ENCODE peak calls at places on chromosome 22, in ten cellular contexts. T, V, G, I, X, Z, M, L, J and Q are unnamed samples.

GRCh38 chr22:41899110-41899509 is 15.8 kb downstream of the SHISA8 start:
- DNase-seq in T (no peak), V (no peak), G (no peak), I (no peak), X (no peak), Z (no peak), M (no peak), L (no peak), J (no peak), Q (no peak)

GRCh38 chr22:46537221-46537945 is at the start of gene CELSR1:
- DNase-seq in T (peak), V (no peak), G (no peak), I (no peak), X (no peak), Z (peak), M (no peak), L (no peak), J (peak), Q (peak)

GRCh38 chr22:37109242-37109917 is at the start of gene TMPRSS6:
- DNase-seq in T (no peak), V (no peak), G (no peak), I (no peak), X (no peak), Z (peak), M (no peak), L (no peak), J (no peak), Q (no peak)

GRCh38 chr22:46547883-46548244 is 10.4 kb upstream of the CELSR1 start:
- DNase-seq in T (no peak), V (no peak), G (peak), I (no peak), X (peak), Z (peak), M (peak), L (peak), J (no peak), Q (no peak)

GRCh38 chr22:20944042-20944441 is 23.0 kb upstream of the AIFM3 start:
- DNase-seq in T (no peak), V (no peak), G (no peak), I (no peak), X (no peak), Z (no peak), M (no peak), L (no peak), J (no peak), Q (no peak)

GRCh38 chr22:35540600-35541253 is at the start of gene RASD2:
- DNase-seq in T (no peak), V (no peak), G (peak), I (no peak), X (no peak), Z (peak), M (no peak), L (no peak), J (peak), Q (no peak)

GRCh38 chr22:37163618-37164534 is 14.2 kb upstream of the IL2RB start:
- DNase-seq in T (peak), V (no peak), G (no peak), I (no peak), X (no peak), Z (no peak), M (no peak), L (no peak), J (peak), Q (no peak)

GRCh38 chr22:27107824-27108223 is 450.4 kb downstream of the MIAT start:
- DNase-seq in T (no peak), V (no peak), G (peak), I (no peak), X (peak), Z (peak), M (peak), L (peak), J (no peak), Q (no peak)

GRCh38 chr22:28923826-28924732 is 40.7 kb downstream of the ZNRF3 start:
- DNase-seq in T (no peak), V (no peak), G (peak), I (no peak), X (no peak), Z (peak), M (no peak), L (no peak), J (no peak), Q (peak)

GRCh38 chr22:32466496-32466895 is 2.2 kb upstream of the BPIFC start:
- DNase-seq in T (no peak), V (no peak), G (no peak), I (no peak), X (no peak), Z (no peak), M (no peak), L (no peak), J (no peak), Q (no peak)

GRCh38 chr22:35896306-35896705 is 132.3 kb downstream of the RBFOX2 start:
- DNase-seq in T (no peak), V (no peak), G (no peak), I (no peak), X (no peak), Z (no peak), M (no peak), L (no peak), J (no peak), Q (no peak)

GRCh38 chr22:28791841-28792490 is 8.4 kb downstream of the XBP1 start:
- DNase-seq in T (peak), V (no peak), G (no peak), I (no peak), X (no peak), Z (no peak), M (no peak), L (no peak), J (peak), Q (no peak)

GRCh38 chr22:42700901-42701300 is 19.8 kb downstream of the A4GALT start:
- DNase-seq in T (peak), V (no peak), G (no peak), I (no peak), X (no peak), Z (no peak), M (no peak), L (no peak), J (no peak), Q (no peak)

GRCh38 chr22:48105254-48105653 is 1342.8 kb downstream of the TBC1D22A start:
- DNase-seq in T (no peak), V (no peak), G (no peak), I (no peak), X (no peak), Z (no peak), M (no peak), L (no peak), J (no peak), Q (peak)

GRCh38 chr22:36619797-36620390 is 83.7 kb downstream of the CACNG2 start:
- DNase-seq in T (no peak), V (no peak), G (no peak), I (no peak), X (no peak), Z (no peak), M (no peak), L (no peak), J (no peak), Q (no peak)

GRCh38 chr22:39638958-39639357 is 68.4 kb downstream of the CACNA1I start:
- DNase-seq in T (no peak), V (no peak), G (no peak), I (no peak), X (no peak), Z (no peak), M (no peak), L (peak), J (no peak), Q (no peak)

GRCh38 chr22:47296405-47297260 is 534.2 kb downstream of the TBC1D22A start:
- DNase-seq in T (no peak), V (no peak), G (no peak), I (no peak), X (no peak), Z (no peak), M (no peak), L (no peak), J (peak), Q (peak)

GRCh38 chr22:50641696-50642607 is 14.0 kb upstream of the ARSA start:
- DNase-seq in T (no peak), V (no peak), G (peak), I (peak), X (no peak), Z (peak), M (no peak), L (peak), J (no peak), Q (peak)

GRCh38 chr22:43341565-43341964 is 1.6 kb downstream of the SCUBE1 start:
- DNase-seq in T (no peak), V (no peak), G (no peak), I (no peak), X (no peak), Z (peak), M (no peak), L (no peak), J (no peak), Q (no peak)

GRCh38 chr22:33743756-33744155 is 176.5 kb downstream of the LARGE1 start:
- DNase-seq in T (no peak), V (no peak), G (no peak), I (no peak), X (no peak), Z (no peak), M (no peak), L (no peak), J (no peak), Q (no peak)

GRCh38 chr22:50729391-50730012 is 8.5 kb upstream of the ACR start:
- DNase-seq in T (no peak), V (no peak), G (no peak), I (no peak), X (no peak), Z (no peak), M (no peak), L (no peak), J (no peak), Q (no peak)

GRCh38 chr22:37020192-37020479 is 594 bp downstream of the MPST start:
- DNase-seq in T (no peak), V (no peak), G (no peak), I (no peak), X (no peak), Z (peak), M (no peak), L (peak), J (no peak), Q (no peak)

GRCh38 chr22:38843716-38844660 is at the start of gene NPTXR:
- DNase-seq in T (peak), V (no peak), G (peak), I (no peak), X (no peak), Z (peak), M (no peak), L (no peak), J (no peak), Q (no peak)

GRCh38 chr22:47205081-47205491 is 442.6 kb downstream of the TBC1D22A start:
- DNase-seq in T (no peak), V (no peak), G (no peak), I (no peak), X (no peak), Z (peak), M (no peak), L (no peak), J (no peak), Q (no peak)

GRCh38 chr22:43310311-43310710 is 32.9 kb downstream of the SCUBE1 start:
- DNase-seq in T (no peak), V (no peak), G (no peak), I (no peak), X (no peak), Z (peak), M (no peak), L (no peak), J (no peak), Q (no peak)

GRCh38 chr22:32836286-32836859 is 34.9 kb downstream of the TIMP3 start:
- DNase-seq in T (peak), V (no peak), G (no peak), I (no peak), X (no peak), Z (peak), M (no peak), L (peak), J (peak), Q (no peak)

GRCh38 chr22:28237092-28237491 is 318.0 kb upstream of the PITPNB start:
- DNase-seq in T (no peak), V (no peak), G (no peak), I (no peak), X (no peak), Z (no peak), M (no peak), L (peak), J (no peak), Q (no peak)

GRCh38 chr22:39543095-39543494 is 10.5 kb upstream of the RPS19BP1 start:
- DNase-seq in T (peak), V (no peak), G (no peak), I (no peak), X (no peak), Z (peak), M (no peak), L (peak), J (no peak), Q (no peak)

GRCh38 chr22:35656284-35656752 is 8.1 kb downstream of the APOL6 start:
- DNase-seq in T (no peak), V (no peak), G (no peak), I (no peak), X (no peak), Z (no peak), M (no peak), L (peak), J (no peak), Q (no peak)

DNA sequence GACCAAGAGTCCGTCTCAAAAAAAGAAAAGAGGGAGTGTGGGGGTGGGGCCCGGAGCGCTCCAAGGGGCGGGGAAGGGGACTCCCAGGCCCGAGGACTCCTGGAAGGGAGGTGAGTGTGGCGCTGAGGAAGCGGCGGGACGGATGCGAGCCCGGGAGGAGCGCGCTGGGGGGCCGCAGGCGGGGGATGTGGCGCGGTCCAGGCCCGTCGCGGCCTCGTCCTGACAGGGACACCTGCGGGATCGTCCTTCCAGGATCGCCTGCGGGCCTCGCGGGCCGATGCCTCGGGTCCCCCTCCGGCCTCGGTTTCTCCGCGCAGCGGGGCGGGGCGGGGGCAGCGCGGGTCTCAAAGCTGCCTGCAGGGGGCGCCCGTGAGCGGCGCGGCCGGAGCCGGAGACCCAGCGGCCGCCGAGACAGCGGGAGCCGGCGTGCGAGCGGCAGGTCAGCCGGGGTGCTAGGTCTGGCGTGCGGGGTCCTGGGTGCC is 3.8 kb upstream of the ADORA2A start:
- DNase-seq in T (peak), V (no peak), G (peak), I (no peak), X (no peak), Z (peak), M (no peak), L (peak), J (peak), Q (peak)
- TF ChIP-seq CTCF in T (peak), V (peak), G (peak), I (peak), X (peak), Z (peak), M (peak), L (peak), J (peak), Q (peak)

GRCh38 chr22:30490399-30490798 is 15.1 kb downstream of the SEC14L4 start:
- DNase-seq in T (no peak), V (no peak), G (no peak), I (no peak), X (no peak), Z (no peak), M (no peak), L (no peak), J (peak), Q (no peak)
- TF ChIP-seq CTCF in T (no peak), V (no peak), G (no peak), I (peak), X (no peak), Z (no peak), M (peak), L (peak), J (no peak), Q (peak)

GRCh38 chr22:23026777-23027176 is 43.5 kb upstream of the GNAZ start:
- DNase-seq in T (no peak), V (no peak), G (no peak), I (no peak), X (no peak), Z (no peak), M (no peak), L (no peak), J (no peak), Q (no peak)

GRCh38 chr22:23020659-23021293 is 49.5 kb upstream of the GNAZ start:
- DNase-seq in T (no peak), V (no peak), G (no peak), I (no peak), X (no peak), Z (no peak), M (no peak), L (no peak), J (no peak), Q (no peak)

DNA sequence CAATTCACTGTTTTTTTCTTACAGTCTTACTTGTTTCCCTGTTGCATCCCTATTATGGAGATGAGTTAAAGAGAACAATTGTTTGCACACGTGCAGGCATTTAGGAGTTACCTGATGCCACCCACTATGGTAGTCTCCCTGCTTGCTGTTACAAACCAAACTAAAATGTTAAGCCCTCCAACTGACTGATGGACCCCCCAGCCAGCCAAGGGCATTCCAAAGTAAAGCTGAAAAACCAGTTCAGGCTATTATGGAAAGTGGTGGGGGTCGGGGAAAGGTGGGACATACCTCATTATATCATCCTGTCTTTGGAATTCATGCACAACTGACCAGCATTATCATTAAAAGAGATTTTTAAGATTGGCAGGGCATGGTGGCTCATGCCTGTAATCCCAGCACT is 47.0 kb upstream of the GNAZ start:
- DNase-seq in T (no peak), V (no peak), G (no peak), I (no peak), X (no peak), Z (no peak), M (no peak), L (no peak), J (no peak), Q (no peak)
- TF ChIP-seq CTCF in T (no peak), V (no peak), G (no peak), I (no peak), X (no peak), Z (no peak), M (no peak), L (no peak), J (no peak), Q (no peak)

DNA sequence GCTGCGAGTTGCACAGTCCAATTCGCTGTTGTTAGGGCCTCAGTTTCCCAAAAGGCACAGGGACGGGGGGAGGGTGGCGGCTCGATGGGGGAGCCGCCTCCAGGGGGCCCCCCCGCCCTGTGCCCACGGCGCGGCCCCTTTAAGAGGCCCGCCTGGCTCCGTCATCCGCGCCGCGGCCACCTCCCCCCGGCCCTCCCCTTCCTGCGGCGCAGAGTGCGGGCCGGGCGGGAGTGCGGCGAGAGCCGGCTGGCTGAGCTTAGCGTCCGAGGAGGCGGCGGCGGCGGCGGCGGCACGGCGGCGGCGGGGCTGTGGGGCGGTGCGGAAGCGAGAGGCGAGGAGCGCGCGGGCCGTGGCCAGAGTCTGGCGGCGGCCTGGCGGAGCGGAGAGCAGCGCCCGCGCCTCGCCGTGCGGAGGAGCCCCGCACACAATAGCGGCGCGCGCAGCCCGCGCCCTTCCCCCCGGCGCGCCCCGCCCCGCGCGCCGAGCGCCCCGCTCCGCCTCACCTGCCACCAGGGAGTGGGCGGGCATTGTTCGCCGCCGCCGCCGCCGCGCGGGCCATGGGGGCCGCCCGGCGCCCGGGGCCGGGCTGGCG is at the start of gene BCR:
- DNase-seq in T (peak), V (no peak), G (peak), I (no peak), X (no peak), Z (peak), M (peak), L (peak), J (peak), Q (no peak)
- TF ChIP-seq CTCF in T (no peak), V (no peak), G (peak), I (no peak), X (peak), Z (no peak), M (peak), L (no peak), J (no peak), Q (no peak)

GRCh38 chr22:49349181-49349835 is 478.4 kb downstream of the BRD1 start:
- DNase-seq in T (no peak), V (no peak), G (no peak), I (no peak), X (no peak), Z (no peak), M (no peak), L (no peak), J (no peak), Q (no peak)

GRCh38 chr22:49348631-49349030 is 479.0 kb downstream of the BRD1 start:
- DNase-seq in T (no peak), V (no peak), G (no peak), I (no peak), X (no peak), Z (no peak), M (no peak), L (no peak), J (no peak), Q (no peak)

GRCh38 chr22:49351761-49352221 is 475.9 kb downstream of the BRD1 start:
- DNase-seq in T (no peak), V (no peak), G (no peak), I (no peak), X (no peak), Z (no peak), M (no peak), L (no peak), J (no peak), Q (peak)

GRCh38 chr22:49349841-49350381 is 477.8 kb downstream of the BRD1 start:
- DNase-seq in T (no peak), V (no peak), G (no peak), I (no peak), X (no peak), Z (no peak), M (no peak), L (no peak), J (no peak), Q (no peak)

GRCh38 chr22:49350441-49351121 is 477.1 kb downstream of the BRD1 start:
- DNase-seq in T (no peak), V (no peak), G (no peak), I (no peak), X (no peak), Z (no peak), M (no peak), L (no peak), J (no peak), Q (no peak)
- TF ChIP-seq CTCF in T (no peak), V (no peak), G (no peak), I (no peak), X (no peak), Z (no peak), M (no peak), L (no peak), J (no peak), Q (no peak)

GRCh38 chr22:19253143-19253542 is 38.4 kb downstream of the CLTCL1 start:
- DNase-seq in T (no peak), V (no peak), G (no peak), I (no peak), X (no peak), Z (no peak), M (no peak), L (no peak), J (no peak), Q (no peak)

GRCh38 chr22:19260804-19261203 is 30.7 kb downstream of the CLTCL1 start:
- DNase-seq in T (no peak), V (no peak), G (no peak), I (no peak), X (no peak), Z (no peak), M (no peak), L (no peak), J (no peak), Q (no peak)

GRCh38 chr22:19260194-19260593 is 31.3 kb downstream of the CLTCL1 start:
- DNase-seq in T (no peak), V (no peak), G (no peak), I (no peak), X (no peak), Z (no peak), M (no peak), L (no peak), J (no peak), Q (no peak)

DNA sequence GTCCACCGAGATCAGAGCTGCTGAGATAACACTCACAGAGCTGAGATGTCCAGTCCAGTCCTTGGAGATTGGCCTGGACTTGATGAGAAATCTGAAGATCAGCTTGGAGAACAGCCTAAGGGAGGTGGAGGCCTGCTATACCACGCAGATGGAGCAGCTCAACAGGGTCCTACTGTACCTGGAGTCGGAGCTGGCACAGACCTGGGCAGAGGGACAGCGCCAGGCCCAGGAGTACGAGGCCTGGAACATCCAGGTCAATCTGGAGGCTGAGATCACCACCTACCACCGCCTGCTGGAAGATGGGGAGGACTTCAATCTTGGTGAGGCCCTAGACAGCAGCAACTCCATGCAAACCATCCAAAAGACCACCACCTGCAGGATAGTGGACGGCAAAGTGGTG is 33.1 kb downstream of the CLTCL1 start:
- DNase-seq in T (no peak), V (no peak), G (no peak), I (no peak), X (no peak), Z (no peak), M (no peak), L (no peak), J (no peak), Q (no peak)
- TF ChIP-seq CTCF in T (no peak), V (no peak), G (no peak), I (no peak), X (no peak), Z (no peak), M (no peak), L (no peak), J (no peak), Q (no peak)

GRCh38 chr22:44939451-44939850 is 70.4 kb downstream of the PHF21B start:
- DNase-seq in T (no peak), V (no peak), G (no peak), I (no peak), X (no peak), Z (no peak), M (no peak), L (no peak), J (no peak), Q (no peak)
- TF ChIP-seq CTCF in T (no peak), V (no peak), G (no peak), I (no peak), X (no peak), Z (no peak), M (no peak), L (no peak), J (no peak), Q (no peak)